ENCODE peak calls at places on chromosomes 5 and 9, in seven cellular contexts. D, O, E, F, U, V and Q are unnamed samples. For H3K9me3, the result is how much of the 10 kb centered on the place peaks cover.

GRCh38 chr5:71925608-71926091 is 181.6 kb upstream of the MAP1B start:
- DNase-seq in D (no peak), O (no peak), E (peak), F (peak), U (peak), V (no peak), Q (no peak)

GRCh38 chr5:142151436-142152382 is 43.1 kb downstream of the NDFIP1 start:
- DNase-seq in D (peak), O (peak), E (peak), F (peak), U (peak), V (no peak), Q (peak)

GRCh38 chr5:36239370-36240293 is 2.1 kb downstream of the NADK2 start:
- DNase-seq in D (no peak), O (no peak), E (no peak), F (no peak), U (no peak), V (no peak), Q (no peak)

GRCh38 chr5:179553875-179554274 is 3.5 kb downstream of the RUFY1 start:
- DNase-seq in D (no peak), O (no peak), E (peak), F (no peak), U (peak), V (no peak), Q (peak)

GRCh38 chr9:129138476-129139232 is 27.4 kb downstream of the PTPA start:
- DNase-seq in D (no peak), O (peak), E (peak), F (no peak), U (peak), V (peak), Q (no peak)

GRCh38 chr5:142977363-142978051 is 207.3 kb downstream of the ARHGAP26 start:
- DNase-seq in D (peak), O (no peak), E (peak), F (peak), U (peak), V (no peak), Q (peak)

GRCh38 chr9:97812247-97812543 is 40.8 kb upstream of the FOXE1 start:
- DNase-seq in D (no peak), O (no peak), E (no peak), F (no peak), U (no peak), V (no peak), Q (no peak)

GRCh38 chr5:88238732-88239131 is 29.9 kb downstream of the TMEM161B start:
- DNase-seq in D (no peak), O (no peak), E (no peak), F (no peak), U (no peak), V (no peak), Q (no peak)

GRCh38 chr5:76657091-76657490 is 33.9 kb upstream of the F2RL2 start:
- DNase-seq in D (no peak), O (no peak), E (no peak), F (no peak), U (no peak), V (no peak), Q (no peak)

GRCh38 chr9:19460258-19460657 is 51.4 kb downstream of the ACER2 start:
- DNase-seq in D (no peak), O (no peak), E (no peak), F (no peak), U (no peak), V (no peak), Q (no peak)

GRCh38 chr5:91225848-91226686 is 157.1 kb downstream of the ARRDC3 start:
- DNase-seq in D (peak), O (peak), E (peak), F (no peak), U (no peak), V (no peak), Q (no peak)

GRCh38 chr5:179154991-179155955 is 95.1 kb downstream of the ZNF354C start:
- DNase-seq in D (no peak), O (no peak), E (no peak), F (no peak), U (no peak), V (no peak), Q (no peak)

GRCh38 chr9:107847977-107848376 is 358.4 kb upstream of the KLF4 start:
- DNase-seq in D (no peak), O (no peak), E (peak), F (no peak), U (peak), V (no peak), Q (peak)

GRCh38 chr9:92738661-92739081 is 26.0 kb downstream of the BICD2 start:
- DNase-seq in D (no peak), O (no peak), E (peak), F (no peak), U (peak), V (no peak), Q (peak)

GRCh38 chr5:1009359-1010180 is 968 bp downstream of the NKD2 start:
- DNase-seq in D (no peak), O (no peak), E (no peak), F (no peak), U (no peak), V (peak), Q (no peak)

GRCh38 chr5:14167211-14167845 is 24.2 kb downstream of the TRIO start:
- DNase-seq in D (no peak), O (no peak), E (peak), F (no peak), U (peak), V (no peak), Q (no peak)

DNA sequence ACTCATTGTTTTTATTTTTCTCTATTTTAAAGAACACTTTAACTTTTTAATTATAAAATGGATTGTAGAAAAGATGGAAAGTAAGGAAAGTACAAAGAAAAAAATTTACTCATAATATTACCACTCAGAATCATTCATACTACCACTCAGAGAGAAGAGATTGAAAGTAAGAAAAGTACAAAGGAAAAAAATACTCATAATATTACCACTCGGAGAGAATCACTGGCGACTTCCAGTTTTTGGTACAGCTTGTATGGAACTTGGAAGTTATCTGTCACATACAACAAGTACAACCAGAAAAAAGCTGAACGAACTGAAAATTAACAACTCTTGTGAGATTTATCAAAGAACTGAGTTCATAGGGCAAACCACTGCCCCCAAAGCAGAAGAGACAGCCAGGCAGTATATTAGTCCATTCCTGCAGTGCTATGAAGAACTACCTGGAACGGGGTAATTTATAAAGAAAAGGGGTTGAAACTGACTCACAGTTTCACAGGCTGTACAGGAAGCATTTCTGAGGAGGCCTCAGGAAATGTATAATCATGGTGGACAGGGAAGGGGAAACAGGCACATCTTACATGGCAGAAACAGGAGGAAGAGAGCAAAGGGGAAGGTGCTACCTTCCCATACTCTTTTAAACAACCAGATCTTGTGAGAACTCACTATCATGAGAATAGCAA is 183.9 kb downstream of the SMARCA2 start:
- DNase-seq in D (no peak), O (no peak), E (no peak), F (no peak), U (no peak), V (no peak), Q (no peak)
- H3K9me3 ChIP-seq in D (under half), O (under half), E (under half), F (under half), U (under half), V (under half), Q (under half)

DNA sequence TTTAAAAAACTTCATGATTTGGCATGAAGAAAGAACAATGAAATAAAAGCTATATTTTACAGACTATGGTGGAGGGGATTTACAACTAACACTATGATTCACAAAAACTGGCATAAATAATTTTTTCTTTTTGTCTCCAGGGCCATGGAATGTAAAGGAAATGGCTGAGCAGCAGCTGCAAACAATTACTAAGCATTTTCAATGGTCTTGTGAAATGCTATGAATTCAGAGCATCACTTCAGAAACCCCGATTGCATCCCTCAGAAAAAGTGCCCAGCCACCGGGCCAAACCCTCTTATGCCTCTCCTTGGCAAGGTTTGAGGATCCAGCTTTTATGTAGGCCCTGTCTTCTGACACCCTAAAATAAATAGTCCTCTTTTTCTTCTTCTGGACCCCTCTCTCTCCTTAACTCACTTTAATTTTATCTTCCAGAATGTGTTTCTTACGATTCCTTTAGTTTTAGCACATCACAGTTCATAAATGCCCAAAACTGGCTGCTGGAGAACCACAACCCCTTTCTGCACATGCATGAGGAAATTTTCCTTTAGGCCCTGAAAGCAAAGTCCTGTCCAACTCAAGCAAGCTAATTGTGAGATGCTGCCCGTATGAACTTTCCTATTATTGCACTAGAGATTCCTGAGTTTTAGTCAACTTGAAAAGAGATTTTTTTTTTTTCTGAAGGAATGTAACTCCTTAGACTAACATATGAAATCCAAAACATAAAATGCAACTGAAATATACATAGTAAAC is 51.9 kb upstream of the DAB2 start:
- DNase-seq in D (no peak), O (no peak), E (peak), F (peak), U (peak), V (no peak), Q (no peak)
- H3K27ac ChIP-seq in D (no peak), O (no peak), E (peak), F (peak), U (no peak), V (no peak), Q (no peak)

DNA sequence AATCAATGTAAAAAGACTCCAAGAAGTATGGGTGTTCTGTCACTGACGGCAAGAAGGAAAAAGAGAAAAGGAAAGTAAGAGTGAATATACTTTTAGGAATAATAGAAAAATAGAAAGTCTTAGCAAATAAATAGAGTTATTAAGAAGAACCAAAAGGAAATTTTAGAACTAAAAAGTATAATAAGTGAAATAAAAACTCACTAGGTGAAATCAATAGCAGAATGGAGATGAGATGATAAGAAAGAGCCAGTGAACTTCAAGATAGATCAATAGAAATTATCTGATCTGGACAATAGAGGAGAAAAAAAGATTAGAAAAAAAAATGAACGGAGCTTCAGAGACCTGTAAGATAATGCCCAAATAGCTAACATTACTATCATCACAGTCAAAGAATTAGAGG is 31.6 kb upstream of the ANXA6 start:
- DNase-seq in D (no peak), O (no peak), E (no peak), F (no peak), U (no peak), V (no peak), Q (no peak)
- H3K9me3 ChIP-seq in D (under half), O (under half), E (under half), F (under half), U (under half), V (under half), Q (under half)

GRCh38 chr9:130927995-130928900 is 10.8 kb downstream of the FIBCD1 start:
- DNase-seq in D (no peak), O (peak), E (peak), F (peak), U (peak), V (no peak), Q (peak)

GRCh38 chr9:130929571-130930022 is 9.4 kb downstream of the FIBCD1 start:
- DNase-seq in D (no peak), O (no peak), E (no peak), F (no peak), U (no peak), V (peak), Q (no peak)

GRCh38 chr9:130931508-130932150 is 7.4 kb downstream of the FIBCD1 start:
- DNase-seq in D (no peak), O (no peak), E (no peak), F (no peak), U (no peak), V (no peak), Q (no peak)

GRCh38 chr9:130930804-130931349 is 8.2 kb downstream of the FIBCD1 start:
- DNase-seq in D (no peak), O (no peak), E (no peak), F (no peak), U (no peak), V (no peak), Q (no peak)

DNA sequence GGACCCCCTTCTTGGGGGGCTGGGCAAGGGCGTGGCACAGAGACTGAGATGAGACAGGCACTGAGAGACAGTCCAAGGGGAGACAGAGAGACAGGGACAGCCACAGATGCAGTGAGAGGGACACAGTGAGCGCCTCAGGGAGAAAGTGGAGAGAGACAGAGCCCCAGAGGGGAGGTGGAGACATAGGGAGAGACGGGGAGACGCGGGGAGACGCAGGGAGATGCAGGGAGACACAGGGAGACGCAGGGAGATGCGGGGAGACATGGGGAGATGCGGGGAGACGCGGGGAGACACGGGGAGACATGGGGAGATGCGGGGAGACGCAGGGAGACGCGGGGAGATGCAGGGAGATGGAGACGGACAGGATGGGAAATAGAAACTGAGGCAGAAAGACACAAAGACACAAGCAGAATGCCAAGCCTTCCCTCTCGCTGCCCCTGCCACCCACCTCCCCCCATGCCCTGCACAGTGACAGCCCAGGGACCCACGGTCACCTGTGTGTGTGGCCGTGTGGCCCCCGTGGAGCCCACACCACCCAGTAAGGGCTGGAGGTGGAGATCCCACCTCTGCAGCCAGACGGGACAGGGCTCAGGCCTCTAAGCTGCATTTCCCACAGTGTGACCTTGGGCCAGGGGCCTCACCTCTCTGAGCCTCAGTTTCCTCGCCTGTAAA is 8.8 kb downstream of the FIBCD1 start:
- DNase-seq in D (no peak), O (no peak), E (no peak), F (no peak), U (no peak), V (no peak), Q (no peak)
- H3K27ac ChIP-seq in D (no peak), O (no peak), E (no peak), F (no peak), U (no peak), V (no peak), Q (no peak)

DNA sequence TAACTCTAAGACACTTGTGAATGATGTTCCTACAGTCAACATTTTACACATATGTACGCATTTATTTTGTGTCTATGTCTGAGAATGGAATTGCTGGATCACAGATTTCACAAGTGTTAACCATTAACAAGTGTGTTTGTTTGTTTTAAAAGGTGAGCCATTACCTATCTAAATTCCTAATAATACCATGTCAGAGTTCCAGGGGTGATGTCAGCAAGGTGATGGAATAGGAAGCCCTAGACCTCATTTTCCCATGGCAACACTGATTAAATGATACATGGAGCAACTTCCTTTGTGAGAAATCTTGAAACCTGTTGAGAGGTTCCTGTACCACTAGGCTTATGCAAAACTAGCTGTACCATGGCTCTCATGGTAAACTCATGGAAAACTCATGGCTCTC is 309.7 kb downstream of the CYLC2 start:
- DNase-seq in D (no peak), O (no peak), E (no peak), F (no peak), U (no peak), V (no peak), Q (no peak)
- H3K9me3 ChIP-seq in D (under half), O (under half), E (under half), F (under half), U (under half), V (under half), Q (under half)